ENCODE peak calls at places on chromosomes 4 and X, in five cellular contexts. Q, W, H, I and L are unnamed samples.

GRCh38 chrX:10534611-10535010 is 85.8 kb downstream of the MID1 start:
- DNase-seq in Q (no peak), I (no peak), W (no peak), H (no peak), L (no peak)

GRCh38 chrX:68488657-68489056 is 10.2 kb upstream of the YIPF6 start:
- DNase-seq in H (no peak), W (no peak), I (no peak), Q (no peak), L (no peak)

GRCh38 chrX:41350150-41350975 is 16.4 kb downstream of the DDX3X start:
- DNase-seq in I (no peak), H (no peak), Q (no peak), W (no peak), L (no peak)

GRCh38 chrX:77446029-77446585 is 1.1 kb upstream of the FGF16 start:
- DNase-seq in I (peak; percentile 18), Q (no peak), W (no peak), H (no peak), L (no peak)

GRCh38 chr4:153074501-153075255 is 129.6 kb upstream of the TRIM2 start:
- DNase-seq in H (no peak), I (no peak), W (no peak), Q (no peak), L (no peak)

GRCh38 chr4:125041372-125041930 is 273.3 kb upstream of the FAT4 start:
- DNase-seq in Q (no peak), W (no peak), I (no peak), H (no peak), L (no peak)

GRCh38 chr4:134756456-134756855 is 554.9 kb upstream of the PABPC4L start:
- DNase-seq in H (no peak), W (no peak), I (no peak), Q (no peak), L (no peak)

GRCh38 chrX:136794080-136794479 is 13.3 kb upstream of the ARHGEF6 start:
- DNase-seq in W (no peak), H (no peak), Q (no peak), I (no peak), L (no peak)

GRCh38 chr4:158829254-158829653 is 60.4 kb downstream of the FNIP2 start:
- DNase-seq in Q (no peak), I (no peak), W (no peak), H (no peak), L (no peak)

GRCh38 chr4:87108142-87108546 is 112.3 kb downstream of the KLHL8 start:
- DNase-seq in W (no peak), Q (no peak), H (no peak), I (no peak), L (no peak)

GRCh38 chr4:93841803-93842202 is 13.2 kb downstream of the ATOH1 start:
- DNase-seq in Q (no peak), W (no peak), H (no peak), I (no peak), L (no peak)

GRCh38 chr4:66340286-66340893 is 670.1 kb upstream of the EPHA5 start:
- DNase-seq in H (no peak), I (no peak), Q (no peak), W (no peak), L (no peak)

GRCh38 chr4:8149664-8150063 is 8.9 kb downstream of the ABLIM2 start:
- DNase-seq in H (no peak), Q (no peak), W (no peak), I (no peak), L (no peak)

GRCh38 chr4:100582146-100582545 is 64.3 kb upstream of the EMCN start:
- DNase-seq in H (no peak), I (no peak), Q (no peak), W (no peak), L (no peak)